ENCODE peak calls at places on chromosomes 13 and 19, in seven cellular contexts. R is tibial nerve, E is gastrocnemius medialis, M is Peyer's patch, T is ovary, A is A549, V is body of pancreas. Q is an unnamed sample. For H3K4me1, the result is how much of the 10 kb centered on the place peaks cover.

GRCh38 chr19:16441661-16442071 is 30.1 kb downstream of the EPS15L1 start:
- DNase-seq in R (no peak), E (no peak), M (no peak), T (no peak), A (peak), V (no peak), Q (no peak)

GRCh38 chr13:59103004-59103768 is 1060.5 kb downstream of the DIAPH3 start:
- DNase-seq in R (no peak), E (no peak), M (no peak), T (no peak), A (no peak), V (no peak), Q (no peak)

GRCh38 chr13:21668665-21669599 is 1.9 kb upstream of the FGF9 start:
- DNase-seq in R (no peak), E (no peak), M (peak), T (peak), A (no peak), V (no peak), Q (no peak)

GRCh38 chr19:751501-752341 is 809 bp downstream of the MISP start:
- DNase-seq in R (no peak), E (no peak), M (peak), T (no peak), A (peak), V (peak), Q (no peak)

GRCh38 chr13:96768524-96768923 is 225.8 kb downstream of the OXGR1 start:
- DNase-seq in R (no peak), E (no peak), M (no peak), T (no peak), A (no peak), V (no peak), Q (no peak)

GRCh38 chr19:19261350-19262189 is 11.5 kb downstream of the TM6SF2 start:
- DNase-seq in R (no peak), E (no peak), M (no peak), T (no peak), A (no peak), V (no peak), Q (no peak)

GRCh38 chr13:28499579-28499978 is 4.7 kb upstream of the FLT1 start:
- DNase-seq in R (no peak), E (no peak), M (no peak), T (no peak), A (no peak), V (no peak), Q (no peak)

GRCh38 chr19:3443840-3444694 is 36.3 kb downstream of the SMIM24 start:
- DNase-seq in R (no peak), E (no peak), M (no peak), T (no peak), A (no peak), V (no peak), Q (peak)

GRCh38 chr19:14476663-14477401 is 1.7 kb upstream of the PTGER1 start:
- DNase-seq in R (peak), E (no peak), M (no peak), T (no peak), A (peak), V (no peak), Q (peak)

GRCh38 chr19:44718441-44719261 is 19.7 kb downstream of the CEACAM16 start:
- DNase-seq in R (peak), E (no peak), M (peak), T (peak), A (peak), V (peak), Q (peak)

GRCh38 chr19:49339364-49340068 is 4.3 kb downstream of the CD37 start:
- DNase-seq in R (peak), E (peak), M (peak), T (peak), A (no peak), V (peak), Q (peak)

GRCh38 chr13:83853771-83854170 is 28.5 kb downstream of the SLITRK1 start:
- DNase-seq in R (no peak), E (no peak), M (no peak), T (no peak), A (no peak), V (no peak), Q (no peak)

GRCh38 chr13:42832341-42833153 is 51.2 kb downstream of the FAM216B start:
- DNase-seq in R (no peak), E (no peak), M (no peak), T (peak), A (no peak), V (peak), Q (peak)

GRCh38 chr19:8093740-8094139 is 41.2 kb downstream of the CCL25 start:
- DNase-seq in R (no peak), E (no peak), M (no peak), T (no peak), A (no peak), V (no peak), Q (no peak)

GRCh38 chr13:30429721-30430694 is 7.7 kb downstream of the UBE2L5 start:
- DNase-seq in R (no peak), E (no peak), M (no peak), T (no peak), A (peak), V (no peak), Q (no peak)
- TF ChIP-seq POLR2A in R (no peak), E (no peak), M (no peak), T (no peak), A (no peak), V (no peak), Q (no peak)

DNA sequence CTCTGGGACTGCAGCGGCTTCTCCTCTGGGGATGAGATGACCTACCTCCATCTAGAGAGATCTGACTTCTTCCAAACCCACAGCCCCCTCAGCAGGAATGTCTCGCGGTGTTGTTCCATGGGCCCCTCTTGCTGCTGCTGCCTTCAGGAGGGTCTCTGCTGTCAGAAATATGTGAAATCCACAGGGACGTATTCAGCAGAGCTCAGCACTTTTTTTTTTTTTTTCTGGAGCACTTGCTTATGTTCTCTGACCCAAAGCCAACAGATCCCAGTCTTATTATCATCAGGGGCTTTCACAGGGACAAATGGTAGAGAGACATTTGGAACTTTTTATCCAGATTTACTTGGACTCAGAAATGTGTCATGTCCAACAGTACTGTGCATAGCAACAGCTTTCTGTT is 332.5 kb downstream of the ZNF536 start:
- DNase-seq in R (no peak), E (no peak), M (no peak), T (no peak), A (no peak), V (no peak), Q (no peak)
- H3K4me3 ChIP-seq in R (no peak), E (no peak), M (no peak), T (no peak), A (no peak), V (no peak), Q (no peak)

GRCh38 chr19:46906221-46906620 is 45.4 kb downstream of the ARHGAP35 start:
- DNase-seq in R (no peak), E (no peak), M (no peak), T (no peak), A (no peak), V (no peak), Q (no peak)
- H3K4me1 ChIP-seq in R (under half), E (half or more), M (under half), T (under half), A (half or more), V (under half), Q (under half)

GRCh38 chr13:31274345-31274870 is 74.6 kb downstream of the B3GLCT start:
- DNase-seq in R (no peak), E (no peak), M (no peak), T (no peak), A (no peak), V (no peak), Q (no peak)
- TF ChIP-seq POLR2A in R (no peak), E (no peak), M (no peak), T (no peak), A (no peak), V (no peak), Q (no peak)

DNA sequence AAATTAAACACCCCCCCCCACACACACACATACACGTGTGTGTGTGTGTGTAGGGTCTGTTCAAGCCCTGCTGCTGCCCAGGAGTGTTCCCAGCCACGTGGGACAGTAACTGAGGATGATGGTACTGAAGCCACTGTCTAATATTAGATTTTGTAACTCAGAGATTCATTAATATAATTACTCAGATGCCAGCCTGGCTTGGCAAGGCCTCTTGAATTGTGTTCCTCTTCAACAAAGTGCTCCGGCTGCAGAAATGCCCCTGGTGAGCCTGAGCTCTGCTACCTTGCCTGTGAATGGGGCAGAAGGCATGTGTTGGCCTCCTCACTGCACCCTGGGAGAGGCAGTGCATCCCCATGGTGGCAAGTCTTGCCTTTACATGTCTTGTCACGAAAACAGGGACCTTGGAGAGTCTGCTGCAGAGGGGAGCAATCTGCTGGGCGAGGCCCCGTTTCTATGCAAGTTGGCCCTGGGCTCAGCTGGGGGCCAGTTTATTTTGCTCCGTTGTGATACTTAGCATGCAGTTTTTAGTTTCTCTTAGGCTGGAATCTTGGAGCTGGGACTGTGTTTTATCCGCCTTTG is 44.0 kb downstream of the NFIX start:
- DNase-seq in R (no peak), E (no peak), M (no peak), T (no peak), A (no peak), V (no peak), Q (no peak)
- H3K4me3 ChIP-seq in R (no peak), E (no peak), M (no peak), T (no peak), A (no peak), V (no peak), Q (no peak)

GRCh38 chr13:46567671-46568070 is 14.7 kb downstream of the LRCH1 start:
- DNase-seq in R (no peak), E (no peak), M (no peak), T (no peak), A (no peak), V (no peak), Q (no peak)
- H3K4me1 ChIP-seq in R (under half), E (under half), M (under half), T (under half), A (under half), V (under half), Q (under half)

Q was measured in uterus.